ENCODE peak calls at places on chromosomes 16 and 17, in six cellular contexts. W, P, Z, H, U and S are unnamed samples.
A peak's percentile ranks its signal among the peaks of the same experiment; 100 is the strongest.

GRCh38 chr17:39787038-39787437 is 49.3 kb downstream of the GRB7 start:
- DNase-seq in U (no peak), H (no peak), W (no peak), P (no peak), Z (no peak), S (no peak)

GRCh38 chr16:50202926-50203624 is 50.0 kb downstream of the TENT4B start:
- DNase-seq in Z (no peak), U (no peak), P (no peak), H (no peak), W (no peak), S (no peak)

GRCh38 chr16:85689950-85690320 is 1.2 kb upstream of the GINS2 start:
- DNase-seq in W (no peak), H (no peak), Z (no peak), U (no peak), P (no peak), S (no peak)

GRCh38 chr17:32496348-32497078 is 9.7 kb downstream of the CDK5R1 start:
- DNase-seq in H (no peak), U (no peak), W (no peak), Z (no peak), P (no peak), S (peak; percentile 56)

GRCh38 chr17:42408076-42408475 is 15.0 kb downstream of the CAVIN1 start:
- DNase-seq in H (no peak), W (no peak), U (no peak), P (no peak), Z (peak; percentile 80), S (no peak)

GRCh38 chr16:259814-260253 is 15.9 kb downstream of the RGS11 start:
- DNase-seq in H (no peak), W (no peak), U (no peak), P (no peak), Z (no peak), S (no peak)

GRCh38 chr16:54116126-54116525 is 170.5 kb downstream of the IRX3 start:
- DNase-seq in U (no peak), W (no peak), H (peak; percentile 95), Z (no peak), P (no peak), S (no peak)

GRCh38 chr16:77439106-77439505 is 4.3 kb upstream of the ADAMTS18 start:
- DNase-seq in U (no peak), H (no peak), Z (no peak), W (no peak), P (no peak), S (no peak)

GRCh38 chr17:61699694-61700093 is 108.7 kb upstream of the NACA2 start:
- DNase-seq in U (no peak), Z (no peak), P (no peak), H (no peak), W (no peak), S (no peak)

GRCh38 chr17:38742431-38743308 is 5.5 kb downstream of the PCGF2 start:
- DNase-seq in W (no peak), H (peak; percentile 88), P (no peak), U (no peak), Z (no peak), S (peak; percentile 84)

GRCh38 chr17:61537264-61537771 is 53.7 kb downstream of the NACA2 start:
- DNase-seq in U (no peak), H (no peak), W (no peak), Z (no peak), P (no peak), S (no peak)

GRCh38 chr17:76191891-76192290 is 48.4 kb downstream of the RNF157 start:
- DNase-seq in U (peak; percentile 42), H (no peak), P (peak; percentile 28), W (peak; percentile 49), Z (no peak), S (no peak)

GRCh38 chr17:33725675-33726271 is 432.7 kb upstream of the ASIC2 start:
- DNase-seq in W (no peak), U (no peak), H (peak; percentile 6), P (no peak), Z (no peak), S (no peak)

GRCh38 chr17:76556759-76557367 is 17.0 kb downstream of the PRCD start:
- DNase-seq in P (no peak), H (no peak), Z (no peak), W (no peak), U (no peak), S (no peak)

GRCh38 chr16:81928975-81929374 is 82.3 kb downstream of the SDR42E1 start:
- DNase-seq in Z (no peak), P (peak; percentile 7), W (no peak), H (no peak), U (no peak), S (no peak)

GRCh38 chr16:87896924-87897562 is 27.7 kb upstream of the SLC7A5 start:
- DNase-seq in W (no peak), U (no peak), Z (no peak), H (no peak), P (no peak), S (no peak)

GRCh38 chr16:68707341-68708152 is 29.5 kb upstream of the CDH1 start:
- DNase-seq in P (no peak), W (no peak), H (no peak), U (no peak), Z (no peak), S (no peak)

GRCh38 chr17:74601944-74602572 is 10.0 kb upstream of the CD300LD start:
- DNase-seq in Z (no peak), W (no peak), P (peak; percentile 9), H (peak; percentile 41), U (no peak), S (no peak)

GRCh38 chr16:88771294-88771772 is 13.7 kb downstream of the PIEZO1 start:
- DNase-seq in Z (no peak), W (no peak), U (no peak), P (no peak), H (no peak), S (no peak)

GRCh38 chr17:71864754-71865153 is 256.1 kb upstream of the SOX9 start:
- DNase-seq in H (no peak), U (no peak), Z (no peak), P (no peak), W (no peak), S (no peak)